ENCODE peak calls at places on chromosomes 11 and 22, in nine cellular contexts. A is Calu3; L is neural progenitor cell; E is upper lobe of left lung; Z is nephron progenitor cell; W is CD8-positive, alpha-beta T cell; V is neural crest cell; T is body of pancreas; X is mesothelial cell of epicardium. I is an unnamed sample.

GRCh38 chr22:50502096-50502495 is 5.4 kb downstream of the LMF2 start:
- DNase-seq in A (no peak), L (no peak), E (no peak), Z (no peak), W (no peak), V (no peak), T (no peak), X (no peak), I (no peak)

GRCh38 chr22:41725510-41726110 is 26.3 kb downstream of the MEI1 start:
- DNase-seq in A (no peak), L (no peak), E (no peak), Z (no peak), W (no peak), V (no peak), T (no peak), X (no peak), I (peak; percentile 34)

GRCh38 chr11:106327134-106327533 is 249.7 kb downstream of the AASDHPPT start:
- DNase-seq in A (no peak), L (no peak), E (no peak), Z (no peak), W (no peak), V (no peak), T (no peak), X (no peak), I (no peak)

GRCh38 chr22:36032611-36033010 is 4.0 kb upstream of the RBFOX2 start:
- DNase-seq in A (no peak), L (no peak), E (no peak), Z (no peak), W (no peak), V (no peak), T (no peak), X (no peak), I (no peak)

GRCh38 chr11:101914349-101914736 is 467 bp upstream of the CEP126 start:
- DNase-seq in A (no peak), L (peak; percentile 11), E (no peak), Z (no peak), W (no peak), V (no peak), T (no peak), X (no peak), I (no peak)

GRCh38 chr11:35151896-35152295 is 12.9 kb downstream of the CD44 start:
- DNase-seq in A (no peak), L (peak; percentile 14), E (no peak), Z (no peak), W (no peak), V (no peak), T (no peak), X (no peak), I (peak; percentile 81)

GRCh38 chr11:8168485-8169257 is at the start of gene RIC3:
- DNase-seq in A (no peak), L (peak; percentile 78), E (peak; percentile 91), Z (peak; percentile 53), W (peak; percentile 75), V (peak; percentile 4), T (peak; percentile 55), X (no peak), I (no peak)

GRCh38 chr11:46249103-46249942 is 28.1 kb upstream of the CREB3L1 start:
- DNase-seq in A (no peak), L (no peak), E (no peak), Z (no peak), W (no peak), V (no peak), T (no peak), X (no peak), I (no peak)

GRCh38 chr11:21865541-21865940 is 327.3 kb upstream of the ANO5 start:
- DNase-seq in A (no peak), L (no peak), E (no peak), Z (no peak), W (no peak), V (no peak), T (no peak), X (no peak), I (no peak)

GRCh38 chr11:66600219-66600923 is 7.4 kb downstream of the CCS start:
- DNase-seq in A (no peak), L (no peak), E (no peak), Z (no peak), W (no peak), V (no peak), T (no peak), X (no peak), I (no peak)

GRCh38 chr11:67558084-67558772 is 25.4 kb upstream of the GSTP1 start:
- DNase-seq in A (peak; percentile 37), L (no peak), E (no peak), Z (no peak), W (no peak), V (no peak), T (no peak), X (no peak), I (no peak)

GRCh38 chr22:26367402-26368245 is 61.4 kb upstream of the ASPHD2 start:
- DNase-seq in A (peak; percentile 59), L (peak; percentile 86), E (no peak), Z (peak; percentile 70), W (peak; percentile 64), V (peak; percentile 61), T (peak; percentile 39), X (peak; percentile 54), I (peak; percentile 58)

GRCh38 chr22:26362471-26362870 is 66.6 kb upstream of the ASPHD2 start:
- DNase-seq in A (no peak), L (no peak), E (no peak), Z (no peak), W (no peak), V (no peak), T (no peak), X (no peak), I (no peak)

GRCh38 chr22:26360169-26360885 is 68.7 kb upstream of the ASPHD2 start:
- DNase-seq in A (peak; percentile 68), L (peak; percentile 83), E (no peak), Z (peak; percentile 81), W (peak; percentile 76), V (peak; percentile 82), T (peak; percentile 68), X (peak; percentile 78), I (peak; percentile 74)

GRCh38 chr22:26359156-26359555 is 69.9 kb upstream of the ASPHD2 start:
- DNase-seq in A (no peak), L (no peak), E (no peak), Z (no peak), W (no peak), V (no peak), T (no peak), X (no peak), I (no peak)

DNA sequence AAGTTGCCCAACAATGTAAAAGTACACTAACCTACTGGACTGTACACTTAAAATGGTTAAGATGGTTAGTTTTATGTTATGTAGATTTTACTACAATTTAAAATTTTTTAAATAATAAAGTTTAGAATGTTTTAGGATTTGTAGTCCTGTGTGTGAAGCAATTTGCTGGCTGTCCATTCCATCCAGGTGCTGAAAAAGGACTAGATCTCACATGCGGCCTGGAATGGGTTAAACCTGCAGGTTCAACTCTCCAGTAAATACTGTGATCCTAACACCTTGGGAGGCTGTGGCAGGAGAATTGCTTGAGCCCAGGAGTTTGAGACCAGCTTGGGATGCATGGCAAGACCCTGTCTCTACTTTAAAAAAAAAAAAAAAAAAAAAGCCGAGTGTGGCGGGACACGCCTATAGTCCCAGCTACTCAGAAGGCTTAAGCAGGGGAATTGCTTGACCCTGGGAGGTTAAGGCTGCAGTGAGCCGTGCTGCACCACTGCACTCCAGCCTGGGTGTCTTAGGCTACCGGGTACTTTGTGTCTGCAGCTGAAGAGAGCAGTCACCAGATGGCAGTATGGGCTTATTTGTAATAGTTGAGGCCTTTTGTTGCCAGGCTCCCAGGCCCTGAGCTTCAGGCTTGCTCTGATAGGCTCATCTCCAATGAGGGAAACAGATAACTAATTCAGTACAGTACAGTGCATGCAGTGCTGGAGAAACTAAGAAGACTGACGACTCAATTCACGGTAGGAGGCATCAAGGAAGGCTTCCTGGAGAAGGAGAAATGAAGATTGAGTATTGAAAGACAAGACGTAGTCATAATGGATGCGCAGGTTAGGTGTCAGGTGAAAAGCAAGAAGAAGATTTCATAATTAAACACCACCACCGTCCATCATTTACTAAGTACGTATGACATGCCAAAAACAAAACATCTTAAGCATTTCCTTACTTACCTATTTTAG is 64.7 kb upstream of the ASPHD2 start:
- DNase-seq in A (peak; percentile 70), L (peak; percentile 95), E (no peak), Z (peak; percentile 70), W (peak; percentile 57), V (peak; percentile 62), T (peak; percentile 75), X (peak; percentile 57), I (peak; percentile 79)
- TF ChIP-seq CTCF in A (peak; percentile 52), L (peak; percentile 78), E (peak; percentile 41), Z (peak; percentile 68), W (peak; percentile 58), V (peak; percentile 77), T (peak; percentile 51), X (peak; percentile 31), I (peak; percentile 72)

DNA sequence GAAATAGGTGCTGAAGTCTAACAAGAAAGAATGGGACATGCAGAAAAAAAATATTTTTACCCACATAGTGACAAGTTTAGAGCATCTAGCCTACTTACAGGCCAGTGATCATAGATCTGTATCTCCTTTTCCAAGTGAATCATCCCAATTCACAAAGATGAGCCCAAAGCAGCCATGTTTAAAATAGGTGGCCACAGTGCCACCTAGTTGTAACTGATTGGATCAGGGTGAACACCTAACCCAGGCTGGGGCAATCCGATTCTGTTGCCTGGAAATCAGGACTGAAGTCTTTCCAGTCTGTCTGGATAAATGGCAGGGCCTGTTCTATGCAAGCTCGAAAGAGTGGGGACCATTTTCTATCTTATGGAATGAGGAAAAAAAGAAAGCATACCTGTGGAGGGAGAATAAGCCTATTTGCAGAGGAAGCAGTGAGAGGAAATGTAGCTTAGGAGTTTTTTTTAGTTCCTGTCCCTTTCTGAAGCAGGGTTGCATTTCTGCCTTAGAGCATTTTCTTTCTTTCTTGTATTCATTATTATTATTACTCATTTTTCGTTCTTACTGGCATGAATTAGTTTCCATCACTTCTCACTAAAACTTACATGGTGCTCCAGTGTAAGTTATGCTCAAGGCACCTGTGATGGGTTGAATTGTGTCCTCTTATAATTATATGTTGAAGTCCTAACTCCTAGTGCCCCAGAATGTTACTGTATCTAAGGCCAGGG is 113.2 kb upstream of the RAG2 start:
- DNase-seq in A (no peak), L (no peak), E (no peak), Z (no peak), W (no peak), V (no peak), T (no peak), X (no peak), I (no peak)
- TF ChIP-seq CTCF in A (no peak), L (peak; percentile 38), E (no peak), Z (no peak), W (no peak), V (no peak), T (no peak), X (no peak), I (peak; percentile 24)

DNA sequence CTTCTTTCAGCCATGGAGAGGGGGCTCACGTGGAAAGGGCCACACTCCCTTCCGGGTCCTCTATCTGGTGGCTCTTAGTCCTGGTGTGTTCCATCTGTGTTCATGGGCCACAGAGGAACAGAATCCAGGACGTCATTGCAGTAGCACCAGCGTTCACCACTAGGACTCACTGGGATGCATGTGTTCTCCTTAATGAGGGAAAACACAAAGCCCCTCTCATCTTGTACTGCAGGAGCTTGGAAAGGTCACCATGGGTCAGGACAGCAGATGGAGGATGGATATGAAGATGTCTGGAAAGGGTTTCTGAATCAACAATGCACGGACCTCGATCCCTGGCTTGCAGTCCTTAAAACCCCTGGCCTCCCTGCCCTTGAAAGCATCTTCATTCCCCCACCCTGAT is 113.8 kb upstream of the THY1 start:
- DNase-seq in A (no peak), L (no peak), E (no peak), Z (no peak), W (no peak), V (no peak), T (no peak), X (no peak), I (no peak)
- TF ChIP-seq CTCF in A (no peak), L (no peak), E (no peak), Z (no peak), W (no peak), V (no peak), T (no peak), X (no peak), I (no peak)

GRCh38 chr22:38291201-38291777 is 18.5 kb upstream of the TMEM184B start:
- DNase-seq in A (no peak), L (no peak), E (peak; percentile 85), Z (no peak), W (no peak), V (no peak), T (no peak), X (no peak), I (no peak)
- TF ChIP-seq CTCF in A (no peak), L (no peak), E (no peak), Z (no peak), W (no peak), V (no peak), T (no peak), X (no peak), I (no peak)